ENCODE peak calls at places on chromosome 2, in nine cellular contexts. V is hepatic stellate cell; I is nucleus accumbens; M is ovary; B is astrocyte of the cerebellum; H is AG09319; Z is stimulated activated CD4-positive, alpha-beta T cell treated with anti-CD3 and anti-CD28 coated beads, Interleukin-2, amount 100 ng/mL, for 24 hours; O is neural crest cell; R is activated CD4-positive, alpha-beta T cell treated with anti-CD3 and anti-CD28 coated beads, Interleukin-2, amount 10 ng/mL, durations not matched to agents 7 days and 5 days. W is an unnamed sample.

GRCh38 chr2:128329607-128330006 is 10.9 kb upstream of the HS6ST1 start:
- DNase-seq in O (no peak), V (no peak), Z (no peak), M (no peak), B (no peak), H (no peak), I (no peak), R (no peak), W (no peak)

GRCh38 chr2:180907731-180908130 is 72.7 kb upstream of the UBE2E3 start:
- DNase-seq in R (no peak), O (no peak), I (no peak), Z (no peak), H (no peak), B (peak), V (peak), M (no peak), W (no peak)

GRCh38 chr2:71695235-71696120 is 242.1 kb downstream of the DYSF start:
- DNase-seq in I (no peak), R (no peak), M (no peak), H (no peak), Z (no peak), B (no peak), V (no peak), O (no peak), W (no peak)

GRCh38 chr2:79788952-79789612 is 276.2 kb downstream of the CTNNA2 start:
- DNase-seq in M (no peak), I (no peak), H (no peak), Z (no peak), R (no peak), O (no peak), V (no peak), B (no peak), W (no peak)

GRCh38 chr2:221461911-221462310 is 110.2 kb downstream of the EPHA4 start:
- DNase-seq in H (no peak), O (no peak), B (no peak), Z (no peak), V (no peak), I (no peak), M (no peak), R (no peak), W (no peak)

GRCh38 chr2:36670881-36671595 is 25.5 kb upstream of the VIT start:
- DNase-seq in R (no peak), B (peak), H (no peak), O (no peak), M (no peak), V (no peak), I (no peak), Z (no peak), W (no peak)

GRCh38 chr2:70919672-70920366 is 15.9 kb upstream of the ATP6V1B1 start:
- DNase-seq in M (peak), O (peak), B (peak), V (peak), R (peak), Z (peak), I (peak), H (peak), W (peak)

GRCh38 chr2:173955004-173955403 is 10.2 kb downstream of the SP3 start:
- DNase-seq in Z (no peak), O (no peak), V (no peak), B (no peak), R (no peak), I (no peak), M (no peak), H (no peak), W (no peak)

GRCh38 chr2:27205206-27205605 is 6.6 kb upstream of the ATRAID start:
- DNase-seq in B (no peak), I (no peak), R (no peak), V (no peak), Z (no peak), O (no peak), M (peak), H (no peak), W (no peak)

GRCh38 chr2:98148968-98149697 is 62.2 kb downstream of the VWA3B start:
- DNase-seq in M (peak), H (peak), R (peak), V (peak), O (no peak), I (peak), B (peak), Z (no peak), W (no peak)

GRCh38 chr2:35794766-35795448 is 560.7 kb upstream of the CRIM1 start:
- DNase-seq in H (no peak), O (no peak), I (no peak), Z (no peak), V (no peak), M (no peak), R (no peak), B (no peak), W (no peak)

GRCh38 chr2:206051912-206052311 is 34.1 kb downstream of the INO80D start:
- DNase-seq in H (no peak), O (no peak), B (no peak), I (no peak), R (no peak), V (no peak), M (no peak), Z (no peak), W (no peak)

GRCh38 chr2:236536727-236537398 is 32.8 kb upstream of the ACKR3 start:
- DNase-seq in H (no peak), Z (peak), M (no peak), I (no peak), R (peak), O (no peak), B (no peak), V (no peak), W (no peak)

GRCh38 chr2:217070611-217071010 is 210.7 kb upstream of the TNP1 start:
- DNase-seq in O (no peak), I (no peak), V (no peak), B (no peak), M (no peak), Z (no peak), H (no peak), R (no peak), W (no peak)

GRCh38 chr2:25467743-25468142 is 126.0 kb upstream of the DNMT3A start:
- DNase-seq in R (no peak), O (no peak), B (no peak), V (no peak), I (no peak), Z (no peak), M (no peak), H (no peak), W (no peak)

W was measured in SJSA1.